ENCODE peak calls at places on chromosomes 3 and 15, in six cellular contexts. J, C, F, G, K and E are unnamed samples.

GRCh38 chr3:36635731-36636130 is 128.6 kb downstream of the DCLK3 start:
- DNase-seq in J (no peak), C (no peak), F (no peak), G (no peak), K (no peak), E (no peak)

GRCh38 chr15:99604865-99605264 is 39.1 kb downstream of the MEF2A start:
- DNase-seq in J (no peak), C (no peak), F (no peak), G (no peak), K (no peak), E (no peak)

GRCh38 chr3:98721776-98722175 is 41.4 kb upstream of the ST3GAL6 start:
- DNase-seq in J (no peak), C (no peak), F (no peak), G (no peak), K (no peak), E (no peak)

GRCh38 chr15:48963524-48964113 is at the start of gene SHC4:
- DNase-seq in J (peak; percentile 65), C (peak; percentile 87), F (peak; percentile 29), G (peak; percentile 31), K (peak; percentile 85), E (peak; percentile 64)

GRCh38 chr3:4687167-4687566 is 194.0 kb downstream of the ITPR1 start:
- DNase-seq in J (no peak), C (no peak), F (no peak), G (peak; percentile 27), K (peak; percentile 6), E (no peak)

GRCh38 chr3:42117175-42118008 is 26.2 kb downstream of the TRAK1 start:
- DNase-seq in J (peak; percentile 46), C (no peak), F (peak; percentile 38), G (peak; percentile 30), K (peak; percentile 49), E (peak; percentile 60)

GRCh38 chr3:126005951-126006350 is 37.0 kb downstream of the ROPN1B start:
- DNase-seq in J (no peak), C (no peak), F (no peak), G (no peak), K (no peak), E (no peak)

GRCh38 chr3:122969585-122970453 is 57.7 kb downstream of the SEMA5B start:
- DNase-seq in J (peak; percentile 40), C (no peak), F (no peak), G (no peak), K (no peak), E (no peak)

GRCh38 chr3:177713921-177714900 is 516.9 kb upstream of the TBL1XR1 start:
- DNase-seq in J (no peak), C (no peak), F (no peak), G (no peak), K (peak; percentile 13), E (no peak)

GRCh38 chr3:78402720-78403119 is 1362.8 kb downstream of the ROBO2 start:
- DNase-seq in J (no peak), C (no peak), F (no peak), G (no peak), K (no peak), E (no peak)

GRCh38 chr3:106457278-106458210 is 588.7 kb upstream of the CBLB start:
- DNase-seq in J (no peak), C (no peak), F (no peak), G (peak; percentile 3), K (no peak), E (no peak)

GRCh38 chr3:169264711-169265110 is 398.8 kb downstream of the MECOM start:
- DNase-seq in J (no peak), C (no peak), F (peak; percentile 64), G (peak; percentile 73), K (no peak), E (peak; percentile 86)

GRCh38 chr3:159158213-159158612 is 356.4 kb downstream of the MFSD1 start:
- DNase-seq in J (no peak), C (no peak), F (no peak), G (no peak), K (peak; percentile 17), E (no peak)

GRCh38 chr3:173128633-173129032 is 12.4 kb downstream of the SPATA16 start:
- DNase-seq in J (no peak), C (no peak), F (no peak), G (no peak), K (no peak), E (no peak)

GRCh38 chr15:69930754-69931153 is 167.0 kb downstream of the TLE3 start:
- DNase-seq in J (no peak), C (no peak), F (no peak), G (no peak), K (no peak), E (no peak)

GRCh38 chr3:42763023-42763422 is 10.0 kb downstream of the CCDC13 start:
- DNase-seq in J (no peak), C (no peak), F (no peak), G (no peak), K (no peak), E (no peak)

GRCh38 chr3:72550582-72551262 is 297.5 kb downstream of the SHQ1 start:
- DNase-seq in J (no peak), C (no peak), F (no peak), G (no peak), K (no peak), E (no peak)

GRCh38 chr15:48650931-48651330 is 5.4 kb upstream of the FBN1 start:
- DNase-seq in J (no peak), C (no peak), F (no peak), G (no peak), K (no peak), E (no peak)

GRCh38 chr3:48949376-48949717 is 30.7 kb downstream of the ARIH2 start:
- DNase-seq in J (no peak), C (no peak), F (no peak), G (no peak), K (no peak), E (no peak)

GRCh38 chr3:194386066-194386465 is 13.0 kb downstream of the GP5 start:
- DNase-seq in J (no peak), C (no peak), F (no peak), G (no peak), K (peak; percentile 40), E (no peak)

GRCh38 chr3:112650472-112650871 is 9.5 kb upstream of the CCDC80 start:
- DNase-seq in J (no peak), C (no peak), F (no peak), G (no peak), K (no peak), E (no peak)

GRCh38 chr3:101677436-101678286 is 729 bp upstream of the ZBTB11 start:
- DNase-seq in J (peak; percentile 37), C (no peak), F (peak; percentile 41), G (no peak), K (peak; percentile 43), E (no peak)

GRCh38 chr3:189985938-189986337 is 134.8 kb downstream of the P3H2 start:
- DNase-seq in J (no peak), C (no peak), F (no peak), G (no peak), K (no peak), E (no peak)

GRCh38 chr3:7484636-7485035 is 623.7 kb downstream of the GRM7 start:
- DNase-seq in J (no peak), C (no peak), F (no peak), G (no peak), K (no peak), E (no peak)

GRCh38 chr3:106345353-106346027 is 476.7 kb upstream of the CBLB start:
- DNase-seq in J (no peak), C (no peak), F (no peak), G (no peak), K (no peak), E (no peak)

GRCh38 chr3:45677045-45677436 is 12.2 kb upstream of the SACM1L start:
- DNase-seq in J (peak; percentile 64), C (peak; percentile 89), F (no peak), G (peak; percentile 31), K (no peak), E (peak; percentile 33)

GRCh38 chr15:91968610-91969009 is 115.1 kb downstream of the SLCO3A1 start:
- DNase-seq in J (no peak), C (no peak), F (no peak), G (no peak), K (no peak), E (no peak)
- H3K4me3 ChIP-seq in J (no peak overlapping the region), C (no peak overlapping the region), F (no peak overlapping the region), G (no peak overlapping the region), K (no peak overlapping the region), E (no peak overlapping the region)

DNA sequence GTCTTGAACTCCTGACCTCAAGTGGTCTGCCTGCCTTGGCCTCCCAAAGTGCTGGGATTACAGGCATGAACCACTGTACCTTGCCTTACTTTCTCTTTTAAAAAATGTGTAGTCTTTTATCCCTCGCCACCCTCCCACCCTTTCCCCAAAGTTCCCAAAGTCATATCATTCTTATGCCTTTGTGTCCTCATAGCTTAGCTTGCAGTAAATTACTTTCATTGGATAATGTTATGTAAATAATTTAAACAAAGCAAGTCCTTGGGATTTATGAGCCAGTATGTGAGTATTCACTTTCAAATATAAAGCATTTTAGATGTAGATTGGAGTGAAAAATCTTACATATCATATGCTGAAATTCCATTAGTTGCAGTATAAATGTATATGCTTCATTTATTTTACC is 11.0 kb downstream of the GTF2A2 start:
- DNase-seq in J (no peak), C (no peak), F (no peak), G (no peak), K (no peak), E (no peak)
- H3K36me3 ChIP-seq in J (no peaks in the 10 kb centered on the region), C (peaks cover 5% of the 10 kb centered on the region), F (peaks cover 3% of the 10 kb centered on the region), G (peaks cover 9% of the 10 kb centered on the region), K (peaks cover 22% of the 10 kb centered on the region), E (peaks cover 5% of the 10 kb centered on the region)

GRCh38 chr15:26720546-26720945 is 52.3 kb downstream of the GABRB3 start:
- DNase-seq in J (no peak), C (no peak), F (no peak), G (no peak), K (no peak), E (no peak)
- H3K4me1 ChIP-seq in J (no peaks in the 10 kb centered on the region), C (no peaks in the 10 kb centered on the region), F (no peaks in the 10 kb centered on the region), G (peaks cover 5% of the 10 kb centered on the region), K (peaks cover 24% of the 10 kb centered on the region), E (no peaks in the 10 kb centered on the region)

GRCh38 chr3:141431411-141432378 is 55.1 kb upstream of the RASA2 start:
- DNase-seq in J (peak; percentile 54), C (peak; percentile 88), F (no peak), G (peak; percentile 43), K (no peak), E (no peak)
- H3K4me3 ChIP-seq in J (peak overlapping the region; percentile 10), C (peak overlapping the region; percentile 24), F (no peak overlapping the region), G (no peak overlapping the region), K (no peak overlapping the region), E (no peak overlapping the region)